ENCODE peak calls at places on chromosomes 5 and 9, in five cellular contexts. W, H, T, M and B are unnamed samples.

GRCh38 chr5:126449751-126450271 is 26.6 kb downstream of the GRAMD2B start:
- DNase-seq in W (no peak), H (no peak), T (no peak), M (peak), B (no peak)

GRCh38 chr5:86951761-86952160 is 315.9 kb upstream of the RASA1 start:
- DNase-seq in W (no peak), T (no peak), H (no peak), M (no peak), B (no peak)

GRCh38 chr5:122704247-122705036 is 70.4 kb upstream of the SNX2 start:
- DNase-seq in H (no peak), T (no peak), M (peak), W (no peak), B (peak)

GRCh38 chr5:5335115-5335514 is 87.4 kb upstream of the ICE1 start:
- DNase-seq in W (no peak), M (no peak), T (no peak), H (no peak), B (no peak)

GRCh38 chr5:172575816-172576215 is 65.2 kb upstream of the NEURL1B start:
- DNase-seq in W (no peak), H (no peak), M (no peak), T (no peak), B (no peak)

GRCh38 chr5:44646016-44646415 is 162.7 kb upstream of the MRPS30 start:
- DNase-seq in M (peak), T (no peak), W (no peak), H (no peak), B (no peak)

GRCh38 chr9:116656977-116657376 is 30.1 kb upstream of the TRIM32 start:
- DNase-seq in M (no peak), H (no peak), W (no peak), T (no peak), B (no peak)

GRCh38 chr5:79932510-79933504 is 58.3 kb downstream of the MTX3 start:
- DNase-seq in T (no peak), M (no peak), W (no peak), H (no peak), B (no peak)

GRCh38 chr5:142828797-142829535 is 58.8 kb downstream of the ARHGAP26 start:
- DNase-seq in H (no peak), W (no peak), T (no peak), M (peak), B (no peak)

GRCh38 chr5:123496892-123497291 is 15.1 kb upstream of the CSNK1G3 start:
- DNase-seq in M (no peak), H (peak), T (no peak), W (no peak), B (no peak)

GRCh38 chr5:100708625-100709171 is 173.5 kb downstream of the FAM174A start:
- DNase-seq in W (no peak), H (no peak), M (no peak), T (no peak), B (no peak)

GRCh38 chr9:35907732-35908483 is 1.4 kb upstream of the SPAAR start:
- DNase-seq in M (peak), H (peak), T (peak), W (peak), B (no peak)

GRCh38 chr9:6073731-6074130 is 58.3 kb upstream of the RANBP6 start:
- DNase-seq in M (no peak), W (no peak), H (no peak), T (no peak), B (no peak)

GRCh38 chr9:115146581-115147021 is 28.6 kb upstream of the TNC start:
- DNase-seq in W (no peak), T (no peak), H (no peak), M (no peak), B (no peak)

GRCh38 chr9:129143031-129143441 is 31.8 kb downstream of the PTPA start:
- DNase-seq in H (peak), M (peak), W (peak), T (peak), B (peak)

GRCh38 chr5:64972591-64972990 is 203.9 kb downstream of the CWC27 start:
- DNase-seq in W (no peak), M (no peak), T (no peak), H (no peak), B (no peak)